ENCODE peak calls at places on chromosome 10, in four cellular contexts. C, E, O and F are unnamed samples.

GRCh38 chr10:32190890-32191491 is 134.8 kb upstream of the KIF5B start:
- DNase-seq in C (no peak), E (no peak), O (no peak), F (no peak)

GRCh38 chr10:127149613-127150081 is 46.7 kb downstream of the INSYN2A start:
- DNase-seq in C (no peak), E (no peak), O (no peak), F (no peak)

GRCh38 chr10:86962136-86962980 is 4.0 kb downstream of the SNCG start:
- DNase-seq in C (no peak), E (no peak), O (no peak), F (no peak)

GRCh38 chr10:100370561-100370975 is 23.5 kb downstream of the SCD start:
- DNase-seq in C (peak; percentile 65), E (no peak), O (peak; percentile 50), F (peak; percentile 60)

GRCh38 chr10:124090630-124091209 is 2.7 kb downstream of the CHST15 start:
- DNase-seq in C (no peak), E (no peak), O (no peak), F (no peak)

GRCh38 chr10:129949411-129950335 is 14.4 kb downstream of the EBF3 start:
- DNase-seq in C (peak; percentile 27), E (peak; percentile 51), O (no peak), F (no peak)

GRCh38 chr10:86481761-86482160 is 39.8 kb downstream of the WAPL start:
- DNase-seq in C (no peak), E (no peak), O (no peak), F (no peak)

GRCh38 chr10:114857922-114858629 is 36.5 kb downstream of the FHIP2A start:
- DNase-seq in C (no peak), E (no peak), O (no peak), F (no peak)

GRCh38 chr10:82390866-82391658 is 516.1 kb downstream of the NRG3 start:
- DNase-seq in C (no peak), E (no peak), O (no peak), F (no peak)

GRCh38 chr10:43076876-43077420 is at the start of gene RET:
- DNase-seq in C (no peak), E (peak; percentile 88), O (no peak), F (no peak)

GRCh38 chr10:80421369-80422220 is 13.2 kb downstream of the PRXL2A start:
- DNase-seq in C (no peak), E (no peak), O (no peak), F (no peak)

GRCh38 chr10:32960022-32960421 is 2.0 kb upstream of the ITGB1 start:
- DNase-seq in C (no peak), E (no peak), O (no peak), F (no peak)

GRCh38 chr10:88086187-88086954 is 222.9 kb downstream of the PTEN start:
- DNase-seq in C (no peak), E (no peak), O (no peak), F (no peak)

GRCh38 chr10:4011136-4011812 is 226.3 kb upstream of the KLF6 start:
- DNase-seq in C (no peak), E (no peak), O (no peak), F (no peak)

GRCh38 chr10:110241841-110242240 is 34.4 kb downstream of the MXI1 start:
- DNase-seq in C (no peak), E (no peak), O (no peak), F (no peak)

GRCh38 chr10:100163704-100164621 is 21.9 kb downstream of the ERLIN1 start:
- DNase-seq in C (no peak), E (no peak), O (no peak), F (no peak)

GRCh38 chr10:48608926-48609325 is 4.1 kb upstream of the ARHGAP22 start:
- DNase-seq in C (no peak), E (no peak), O (no peak), F (no peak)

GRCh38 chr10:89738551-89739209 is 37.3 kb downstream of the KIF20B start:
- DNase-seq in C (no peak), E (no peak), O (no peak), F (no peak)

GRCh38 chr10:126387041-126387908 is 1.0 kb downstream of the ADAM12 start:
- DNase-seq in C (peak; percentile 48), E (peak; percentile 92), O (peak; percentile 14), F (no peak)

GRCh38 chr10:67385566-67385965 is 310.4 kb downstream of the CTNNA3 start:
- DNase-seq in C (no peak), E (no peak), O (no peak), F (no peak)

GRCh38 chr10:8721641-8722040 is 667.2 kb downstream of the GATA3 start:
- DNase-seq in C (no peak), E (no peak), O (no peak), F (no peak)

GRCh38 chr10:124641282-124642075 is 102.7 kb downstream of the FAM53B start:
- DNase-seq in C (no peak), E (no peak), O (peak; percentile 50), F (peak; percentile 54)

GRCh38 chr10:116143673-116144072 is 129.3 kb downstream of the GFRA1 start:
- DNase-seq in C (no peak), E (no peak), O (no peak), F (no peak)

GRCh38 chr10:58152698-58153263 is 114.9 kb downstream of the IPMK start:
- DNase-seq in C (peak; percentile 14), E (no peak), O (peak; percentile 20), F (no peak)

GRCh38 chr10:99234739-99235468 is 748 bp downstream of the HPSE2 start:
- DNase-seq in C (no peak), E (no peak), O (no peak), F (no peak)

GRCh38 chr10:11181996-11182395 is 164.3 kb downstream of the CELF2 start:
- DNase-seq in C (no peak), E (no peak), O (no peak), F (no peak)

GRCh38 chr10:7082967-7083366 is 327.9 kb downstream of the SFMBT2 start:
- DNase-seq in C (no peak), E (no peak), O (no peak), F (no peak)

GRCh38 chr10:85651507-85651902 is 715.1 kb downstream of the GRID1 start:
- DNase-seq in C (no peak), E (no peak), O (no peak), F (no peak)

GRCh38 chr10:131162211-131162610 is 149.3 kb downstream of the TCERG1L start:
- DNase-seq in C (no peak), E (no peak), O (no peak), F (no peak)

GRCh38 chr10:71742301-71743098 is 22.9 kb upstream of the C10orf105 start:
- DNase-seq in C (no peak), E (no peak), O (peak; percentile 37), F (peak; percentile 47)

GRCh38 chr10:78053201-78053868 is 19.7 kb downstream of the RPS24 start:
- DNase-seq in C (no peak), E (no peak), O (no peak), F (no peak)

GRCh38 chr10:11457336-11457735 is 154.1 kb downstream of the USP6NL start:
- DNase-seq in C (no peak), E (no peak), O (no peak), F (no peak)

GRCh38 chr10:48518926-48519730 is 85.7 kb downstream of the ARHGAP22 start:
- DNase-seq in C (no peak), E (no peak), O (no peak), F (no peak)

DNA sequence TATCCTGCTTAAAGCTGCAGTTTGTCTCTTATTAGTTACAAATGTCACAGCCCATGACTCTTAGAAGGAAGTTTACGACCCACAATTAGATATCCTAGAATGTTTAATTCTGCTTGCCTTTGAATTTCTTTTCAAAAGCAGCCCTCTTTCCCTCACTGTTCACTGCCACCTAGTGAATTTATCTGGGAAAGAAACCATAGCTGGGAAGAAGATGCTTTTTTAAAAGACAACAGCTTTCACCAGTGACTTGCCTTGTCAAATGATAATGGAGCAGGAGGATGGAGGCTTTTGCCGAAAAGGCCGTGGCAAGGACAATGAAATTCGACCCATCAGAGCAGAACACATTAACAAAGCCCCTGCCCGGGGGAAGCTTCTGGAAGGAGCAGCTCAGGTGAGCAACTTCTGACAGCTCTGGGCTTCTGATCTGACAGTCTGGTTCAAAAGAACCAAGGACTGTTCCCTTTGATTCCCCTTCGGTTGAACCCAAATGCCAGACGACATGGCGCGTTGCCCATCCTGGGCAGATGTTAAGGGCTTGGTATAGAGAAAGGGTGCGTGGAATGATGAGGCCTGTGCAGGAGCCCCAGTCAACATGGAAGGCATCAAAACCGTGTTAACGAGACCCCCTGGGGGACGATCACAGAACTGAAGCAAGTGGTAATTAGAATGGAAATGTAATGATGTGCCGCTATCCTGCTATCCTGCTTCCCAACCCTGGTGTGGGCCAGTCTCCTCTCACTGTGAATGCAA is 236.8 kb downstream of the FRMD4A start:
- DNase-seq in C (no peak), E (no peak), O (no peak), F (no peak)
- TF ChIP-seq CTCF in C (no peak), E (peak; percentile 38), O (peak; percentile 25), F (no peak)

GRCh38 chr10:75448166-75448565 is 16.7 kb downstream of the LRMDA start:
- DNase-seq in C (no peak), E (no peak), O (no peak), F (no peak)
- TF ChIP-seq CTCF in C (no peak), E (no peak), O (no peak), F (no peak)

GRCh38 chr10:112176543-112176942 is 7.0 kb downstream of the GPAM start:
- DNase-seq in C (no peak), E (no peak), O (no peak), F (no peak)
- TF ChIP-seq CTCF in C (no peak), E (no peak), O (no peak), F (no peak)

GRCh38 chr10:13627459-13628310 is 40.9 kb downstream of the PRPF18 start:
- DNase-seq in C (no peak), E (no peak), O (no peak), F (no peak)
- TF ChIP-seq CTCF in C (no peak), E (no peak), O (no peak), F (no peak)

DNA sequence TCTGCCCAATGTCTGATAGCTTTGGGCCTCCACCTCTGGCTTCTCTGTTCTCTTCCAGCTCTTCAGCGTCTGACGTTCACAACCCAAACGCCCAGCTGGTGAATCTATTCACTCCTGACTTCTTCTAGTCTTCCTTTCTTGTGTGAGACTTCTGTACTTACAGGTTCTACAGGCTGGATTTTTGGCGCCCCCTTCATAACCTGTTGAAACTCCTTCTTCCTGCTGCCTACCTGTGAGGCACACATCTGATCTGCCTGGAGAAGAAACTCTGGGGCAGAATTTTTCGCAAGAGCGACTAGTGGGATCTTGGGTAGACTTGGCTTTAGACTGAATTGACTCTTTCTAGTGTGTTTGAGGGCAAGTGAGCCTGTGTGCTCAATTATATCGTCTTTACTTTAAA is 249.3 kb downstream of the REEP3 start:
- DNase-seq in C (no peak), E (no peak), O (no peak), F (no peak)
- TF ChIP-seq CTCF in C (no peak), E (no peak), O (no peak), F (no peak)

DNA sequence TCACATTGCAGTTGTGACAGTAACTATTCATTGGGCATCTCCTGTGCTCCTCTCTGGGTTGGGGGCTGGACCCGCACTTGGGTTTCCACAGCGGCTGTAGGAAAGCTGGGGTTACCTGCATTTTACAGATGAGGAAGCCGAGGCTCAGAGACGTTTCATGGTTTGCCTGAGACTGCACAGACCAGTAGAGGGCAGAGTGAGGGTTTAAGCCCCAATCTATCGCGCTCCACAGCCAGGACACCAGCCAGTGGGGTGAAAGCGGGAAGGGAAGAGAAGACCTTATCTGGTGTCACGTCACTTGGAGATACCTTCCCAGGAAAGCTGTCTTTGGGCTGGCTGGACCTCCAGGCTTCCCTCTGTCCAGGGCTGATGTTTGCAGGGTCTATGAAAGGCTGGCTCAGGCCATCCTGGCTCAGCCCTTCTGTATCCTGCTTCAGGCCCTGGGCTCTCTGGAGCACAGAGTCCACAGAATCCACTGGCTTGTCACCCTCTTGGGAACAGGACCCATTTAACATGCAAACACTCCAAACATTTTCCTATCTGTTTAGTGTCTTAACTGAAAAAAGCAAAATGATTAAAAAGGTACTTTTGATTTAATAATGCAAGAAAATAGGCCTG is 167.7 kb downstream of the EMX2 start:
- DNase-seq in C (no peak), E (no peak), O (no peak), F (no peak)
- TF ChIP-seq CTCF in C (no peak), E (no peak), O (no peak), F (no peak)